ENCODE peak calls at places on chromosomes 16 and 17, in four cellular contexts. S is thoracic aorta, T is endodermal cell, U is lung. O is an unnamed sample.

GRCh38 chr16:52861614-52862022 is 191.1 kb downstream of the CHD9NB start:
- DNase-seq in S (no peak), T (peak; percentile 69), U (no peak), O (no peak)

GRCh38 chr17:10612957-10613744 is 44.0 kb downstream of the MYH3 start:
- DNase-seq in S (no peak), T (no peak), U (no peak), O (no peak)

GRCh38 chr16:82481455-82481854 is 145.3 kb upstream of the CDH13 start:
- DNase-seq in S (no peak), T (peak; percentile 3), U (no peak), O (no peak)

GRCh38 chr16:28473714-28474265 is 1.7 kb upstream of the NPIPB7 start:
- DNase-seq in S (no peak), T (no peak), U (no peak), O (no peak)

GRCh38 chr16:10880609-10881452 is 3.8 kb downstream of the CIITA start:
- DNase-seq in S (no peak), T (no peak), U (no peak), O (no peak)

GRCh38 chr17:66906321-66907278 is 57.9 kb upstream of the CACNG4 start:
- DNase-seq in S (no peak), T (peak; percentile 94), U (peak; percentile 84), O (peak; percentile 78)

GRCh38 chr17:28151001-28151400 is 108.5 kb downstream of the NLK start:
- DNase-seq in S (no peak), T (no peak), U (no peak), O (no peak)

GRCh38 chr17:5694507-5694906 is 110.2 kb upstream of the NLRP1 start:
- DNase-seq in S (no peak), T (peak; percentile 70), U (no peak), O (no peak)

GRCh38 chr17:47720196-47720595 is 12.8 kb upstream of the TBX21 start:
- DNase-seq in S (no peak), T (no peak), U (no peak), O (no peak)

GRCh38 chr17:74453665-74454196 is 12.7 kb upstream of the CD300A start:
- DNase-seq in S (no peak), T (peak; percentile 99), U (peak; percentile 87), O (no peak)

GRCh38 chr16:9703731-9704130 is 478.5 kb downstream of the GRIN2A start:
- DNase-seq in S (no peak), T (no peak), U (no peak), O (no peak)

GRCh38 chr16:1554826-1555445 is 21.5 kb downstream of the TMEM204 start:
- DNase-seq in S (no peak), T (no peak), U (no peak), O (no peak)

GRCh38 chr17:74520790-74521480 is 10.3 kb downstream of the CD300LB start:
- DNase-seq in S (no peak), T (no peak), U (peak; percentile 29), O (no peak)

GRCh38 chr17:75130632-75131277 is 787 bp downstream of the NT5C start:
- DNase-seq in S (no peak), T (peak; percentile 93), U (peak; percentile 49), O (no peak)

DNA sequence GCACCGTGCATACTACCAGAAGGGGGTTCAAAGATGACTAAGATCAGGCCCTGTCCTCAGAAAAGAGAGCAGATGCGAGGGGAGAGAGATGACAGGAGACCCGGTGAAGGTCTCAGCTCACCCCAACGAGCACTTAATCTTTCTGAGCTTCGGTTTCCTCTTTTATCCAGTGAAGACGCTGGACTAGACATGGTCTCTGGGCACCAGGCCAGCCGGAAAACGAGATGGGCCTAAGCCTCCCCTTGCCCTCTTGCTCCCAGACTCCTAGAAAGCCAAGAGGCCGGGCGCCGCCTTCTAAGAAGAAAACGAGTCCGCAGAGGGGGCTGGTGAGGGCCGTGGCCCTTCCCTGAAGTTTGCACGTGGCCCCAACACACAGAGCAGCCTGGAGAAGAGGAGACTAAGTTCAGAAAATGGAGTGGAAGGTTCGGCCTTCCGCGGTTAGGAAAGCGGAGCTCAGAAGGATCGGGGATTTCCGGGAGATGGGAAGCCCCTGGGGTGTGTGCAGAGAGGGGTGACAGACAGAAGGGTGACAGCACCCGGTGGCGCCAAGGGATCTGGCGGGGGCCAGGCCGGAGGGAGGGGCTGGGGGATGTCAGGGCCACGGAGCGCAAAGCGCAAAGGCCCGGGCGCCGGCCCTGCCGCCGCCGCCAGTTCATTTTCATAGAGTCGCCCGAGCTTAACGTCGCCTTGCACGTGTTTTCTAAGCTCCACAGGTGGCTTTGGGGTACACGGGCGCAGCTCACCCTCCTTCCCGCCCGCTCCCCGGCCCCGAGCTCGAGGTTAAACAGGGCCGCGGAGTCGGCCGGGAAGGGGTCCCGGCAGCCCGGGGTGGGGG is 42.1 kb upstream of the BHLHA9 start:
- DNase-seq in S (no peak), T (peak; percentile 77), U (no peak), O (peak; percentile 48)
- H3K4me3 ChIP-seq in S (peak overlapping the region; percentile 78), T (peak overlapping the region; percentile 66), U (peak overlapping the region; percentile 35), O (peak overlapping the region; percentile 76)

GRCh38 chr17:50257574-50258224 is 16.6 kb upstream of the TMEM92 start:
- DNase-seq in S (no peak), T (peak; percentile 62), U (no peak), O (no peak)
- H3K27ac ChIP-seq in S (peak overlapping the region; percentile 26), T (no peak overlapping the region), U (no peak overlapping the region), O (peak overlapping the region; percentile 82)

DNA sequence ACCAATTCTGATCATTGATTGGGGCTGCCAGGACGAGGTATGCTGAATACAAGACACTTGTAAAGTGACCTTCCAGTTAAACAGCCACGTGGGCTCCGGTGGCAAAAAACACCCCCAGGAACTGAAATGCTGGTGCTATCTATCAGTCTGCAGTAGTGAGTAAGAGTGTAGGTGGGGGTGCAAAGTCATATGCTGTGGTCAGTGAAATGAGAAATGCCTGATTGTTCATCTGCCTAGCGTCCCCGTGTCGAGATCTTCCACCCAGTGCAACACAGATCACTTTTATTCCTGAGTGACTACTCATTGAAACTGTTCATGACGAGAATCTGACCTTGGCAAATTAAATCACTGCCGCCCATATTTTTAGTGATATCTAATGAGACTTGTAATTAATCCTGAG is 806.5 kb upstream of the GOT2 start:
- DNase-seq in S (no peak), T (no peak), U (no peak), O (no peak)
- TF ChIP-seq CTCF in S (no peak), T (no peak), U (no peak), O (no peak)

GRCh38 chr17:77317091-77317519 is 176.3 kb downstream of the SEC14L1 start:
- DNase-seq in S (no peak), T (peak; percentile 53), U (no peak), O (no peak)

GRCh38 chr17:77318021-77318420 is 177.3 kb downstream of the SEC14L1 start:
- DNase-seq in S (no peak), T (no peak), U (no peak), O (no peak)

GRCh38 chr17:77320046-77320445 is 179.3 kb downstream of the SEC14L1 start:
- DNase-seq in S (no peak), T (peak; percentile 45), U (no peak), O (no peak)

GRCh38 chr17:77319211-77320031 is 178.7 kb downstream of the SEC14L1 start:
- DNase-seq in S (peak; percentile 72), T (peak; percentile 86), U (peak; percentile 87), O (peak; percentile 85)

DNA sequence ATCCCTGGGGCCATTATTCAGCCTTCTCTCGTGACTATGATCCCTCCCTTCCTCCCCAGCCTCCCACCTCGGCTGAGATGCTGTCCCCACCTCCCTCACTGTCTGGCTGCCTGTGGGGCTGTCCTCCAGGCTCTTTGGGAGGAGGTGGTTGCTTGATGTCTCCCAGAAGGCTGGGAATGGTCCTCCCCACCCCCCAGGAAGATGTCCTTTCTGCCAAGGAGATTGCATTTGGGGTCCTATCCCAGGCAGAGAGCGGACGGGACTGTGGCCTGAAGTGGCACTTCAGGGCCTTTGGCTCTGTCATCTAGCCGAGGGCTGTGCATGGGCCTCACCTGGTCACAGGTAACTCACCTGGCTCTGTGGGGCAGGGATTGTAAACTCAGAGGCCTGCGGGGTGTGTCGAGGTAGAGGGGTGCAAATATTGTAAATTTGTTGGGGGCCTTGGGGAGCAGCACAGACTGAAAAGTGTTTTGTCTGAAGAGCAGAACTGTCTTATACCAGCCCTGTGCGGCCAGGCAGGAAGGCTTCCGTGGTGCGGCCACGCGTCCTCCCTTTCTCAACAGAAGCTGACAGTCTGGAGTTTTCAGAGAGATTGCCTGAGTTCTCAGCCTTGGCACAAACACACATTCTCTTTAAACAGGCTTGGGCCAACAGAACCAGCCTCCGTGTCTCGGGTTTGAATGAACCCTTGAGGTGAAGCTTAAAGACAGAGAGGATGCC is 177.9 kb downstream of the SEC14L1 start:
- DNase-seq in S (no peak), T (no peak), U (no peak), O (no peak)
- H3K4me3 ChIP-seq in S (peak overlapping the region; percentile 74), T (no peak overlapping the region), U (no peak overlapping the region), O (peak overlapping the region; percentile 38)

GRCh38 chr17:44343510-44344209 is 1.4 kb upstream of the GRN start:
- DNase-seq in S (no peak), T (no peak), U (no peak), O (no peak)

GRCh38 chr17:44345497-44346026 is 460 bp downstream of the GRN start:
- DNase-seq in S (no peak), T (peak; percentile 94), U (peak; percentile 62), O (peak; percentile 43)

GRCh38 chr17:44346064-44346844 is 1.2 kb downstream of the GRN start:
- DNase-seq in S (no peak), T (no peak), U (no peak), O (no peak)

GRCh38 chr17:44348234-44348987 is 3.3 kb downstream of the GRN start:
- DNase-seq in S (no peak), T (no peak), U (no peak), O (peak; percentile 28)

GRCh38 chr17:44344939-44345496 is at the start of gene GRN:
- DNase-seq in S (peak; percentile 93), T (peak; percentile 100), U (peak; percentile 97), O (peak; percentile 93)
- H3K27ac ChIP-seq in S (peak within 1 kb of the TSS; percentile 69), T (no peak within 1 kb of the TSS), U (peak within 1 kb of the TSS; percentile 96), O (peak within 1 kb of the TSS; percentile 93)

GRCh38 chr17:41775394-41776226 is 10.9 kb downstream of the JUP start:
- DNase-seq in S (no peak), T (no peak), U (no peak), O (no peak)

GRCh38 chr17:41779954-41780353 is 6.6 kb downstream of the JUP start:
- DNase-seq in S (no peak), T (no peak), U (no peak), O (no peak)

GRCh38 chr17:41773731-41774193 is 12.7 kb downstream of the JUP start:
- DNase-seq in S (no peak), T (no peak), U (no peak), O (no peak)

GRCh38 chr17:41777579-41778188 is 8.8 kb downstream of the JUP start:
- DNase-seq in S (no peak), T (no peak), U (peak; percentile 72), O (peak; percentile 57)

DNA sequence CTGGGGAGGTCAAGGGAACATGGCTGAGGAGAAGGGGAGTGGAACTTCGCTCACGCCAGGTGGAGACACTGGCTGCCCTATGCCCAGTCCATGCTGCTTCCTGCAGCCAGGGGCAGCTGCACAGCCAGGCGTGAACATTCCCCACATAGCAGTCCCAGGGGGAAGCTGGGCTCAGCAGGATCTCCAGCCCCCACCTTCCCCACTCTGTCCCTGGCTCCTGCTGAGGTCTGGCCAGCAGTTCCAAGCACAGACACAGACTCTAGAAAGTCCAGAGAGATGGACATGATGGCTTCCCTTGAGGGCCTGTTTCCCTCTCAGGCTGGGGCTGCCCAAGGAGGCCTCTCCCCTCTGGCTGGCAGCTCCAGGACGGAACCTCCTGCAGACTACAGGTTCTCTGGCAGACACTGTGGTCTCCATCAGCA is 9.3 kb downstream of the JUP start:
- DNase-seq in S (no peak), T (peak; percentile 81), U (no peak), O (no peak)
- TF ChIP-seq CTCF in S (peak; percentile 41), T (peak; percentile 34), U (no peak), O (no peak)